ENCODE peak calls at places on chromosomes 7 and 10, in four cellular contexts. H, D, P and V are unnamed samples.

GRCh38 chr7:40009301-40009700 is 59.2 kb downstream of the CDK13 start:
- DNase-seq in H (no peak), D (no peak), P (no peak), V (no peak)

GRCh38 chr7:113087278-113087998 is 811 bp upstream of the GPR85 start:
- DNase-seq in H (no peak), D (no peak), P (no peak), V (no peak)

GRCh38 chr7:126996659-126997058 is 256.1 kb downstream of the GRM8 start:
- DNase-seq in H (no peak), D (no peak), P (no peak), V (no peak)

GRCh38 chr7:143381427-143382125 is 431 bp downstream of the ZYX start:
- DNase-seq in H (peak), D (peak), P (peak), V (peak)

GRCh38 chr7:84291756-84292155 is 97.2 kb upstream of the SEMA3A start:
- DNase-seq in H (no peak), D (no peak), P (no peak), V (no peak)

GRCh38 chr7:112001089-112001826 is 204.9 kb downstream of the DOCK4 start:
- DNase-seq in H (no peak), D (no peak), P (no peak), V (no peak)

GRCh38 chr10:44334621-44335184 is 50.2 kb downstream of the CXCL12 start:
- DNase-seq in H (no peak), D (no peak), P (no peak), V (peak)

GRCh38 chr10:67438605-67439258 is 257.3 kb downstream of the CTNNA3 start:
- DNase-seq in H (no peak), D (peak), P (no peak), V (no peak)

GRCh38 chr7:148912758-148913541 is 28.9 kb upstream of the EZH2 start:
- DNase-seq in H (no peak), D (no peak), P (no peak), V (no peak)

GRCh38 chr10:28418069-28418468 is 114.8 kb upstream of the WAC start:
- DNase-seq in H (no peak), D (no peak), P (no peak), V (no peak)

GRCh38 chr7:77940647-77941046 is 142.1 kb downstream of the PHTF2 start:
- DNase-seq in H (no peak), D (no peak), P (peak), V (no peak)

GRCh38 chr7:103373866-103374643 is 26.6 kb downstream of the PSMC2 start:
- DNase-seq in H (no peak), D (no peak), P (no peak), V (no peak)

GRCh38 chr7:102985176-102985783 is 72.5 kb downstream of the LRRC17 start:
- DNase-seq in H (no peak), D (no peak), P (no peak), V (no peak)

GRCh38 chr10:45495438-45496152 is 121.6 kb downstream of the ALOX5 start:
- DNase-seq in H (no peak), D (no peak), P (no peak), V (no peak)

GRCh38 chr7:66015440-66016130 is 33.6 kb upstream of the GUSB start:
- DNase-seq in H (no peak), D (no peak), P (no peak), V (no peak)

GRCh38 chr10:32459072-32459703 is 13.2 kb downstream of the CCDC7 start:
- DNase-seq in H (no peak), D (no peak), P (no peak), V (no peak)

GRCh38 chr10:17144757-17145156 is 15.1 kb upstream of the CUBN start:
- DNase-seq in H (no peak), D (no peak), P (no peak), V (no peak)

GRCh38 chr10:119401671-119402395 is 140.7 kb downstream of the RGS10 start:
- DNase-seq in H (no peak), D (peak), P (no peak), V (no peak)

GRCh38 chr10:110544958-110545537 is 22.4 kb upstream of the SMC3 start:
- DNase-seq in H (no peak), D (no peak), P (no peak), V (no peak)

GRCh38 chr10:113961261-113961938 is 82.3 kb upstream of the ADRB1 start:
- DNase-seq in H (no peak), D (no peak), P (no peak), V (no peak)

GRCh38 chr7:51785171-51785570 is 468.6 kb upstream of the COBL start:
- DNase-seq in H (no peak), D (no peak), P (no peak), V (no peak)

GRCh38 chr7:46220066-46220630 is 299.1 kb upstream of the IGFBP3 start:
- DNase-seq in H (no peak), D (no peak), P (no peak), V (no peak)

GRCh38 chr10:80945267-80945880 is 407.7 kb downstream of the SH2D4B start:
- DNase-seq in H (peak), D (no peak), P (no peak), V (no peak)

GRCh38 chr10:113610636-113611601 is 52.9 kb downstream of the NRAP start:
- DNase-seq in H (peak), D (no peak), P (no peak), V (no peak)

GRCh38 chr7:142459557-142459963 is 201.7 kb upstream of the PRSS58 start:
- DNase-seq in H (peak), D (no peak), P (peak), V (peak)

GRCh38 chr7:77479536-77480088 is 57.5 kb upstream of the PTPN12 start:
- DNase-seq in H (no peak), D (no peak), P (no peak), V (no peak)

DNA sequence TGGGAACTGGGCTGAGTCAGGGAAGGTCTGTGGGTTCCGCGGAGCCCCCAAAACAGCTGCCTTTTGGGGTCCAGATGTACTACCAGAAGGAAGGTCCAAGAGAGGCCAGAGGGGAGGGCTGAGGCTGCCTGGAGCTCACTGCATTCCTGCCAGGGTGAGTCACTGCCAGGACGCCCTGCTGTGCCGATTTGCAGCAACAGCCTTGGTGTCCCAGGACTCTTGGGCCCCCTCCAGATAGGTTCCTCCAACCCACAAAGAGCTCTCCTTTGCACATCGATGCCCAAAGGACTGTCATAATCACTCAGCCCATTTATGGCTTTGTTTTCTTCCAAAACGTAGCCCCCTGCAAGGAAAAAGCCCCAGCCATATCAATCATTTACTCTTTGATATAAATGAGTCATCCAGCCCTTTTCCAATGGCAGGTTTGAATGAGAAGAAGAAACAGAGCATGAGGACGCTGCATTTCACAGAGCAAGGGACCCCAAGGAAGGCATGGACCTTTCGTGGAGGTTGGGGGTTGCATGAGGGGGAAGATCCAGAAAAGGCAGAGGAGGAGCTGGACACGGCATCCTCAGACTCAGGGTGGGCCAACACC is 32.2 kb upstream of the COL13A1 start:
- DNase-seq in H (peak), D (peak), P (no peak), V (peak)
- TF ChIP-seq CTCF in H (no peak), D (no peak), P (no peak), V (no peak)

DNA sequence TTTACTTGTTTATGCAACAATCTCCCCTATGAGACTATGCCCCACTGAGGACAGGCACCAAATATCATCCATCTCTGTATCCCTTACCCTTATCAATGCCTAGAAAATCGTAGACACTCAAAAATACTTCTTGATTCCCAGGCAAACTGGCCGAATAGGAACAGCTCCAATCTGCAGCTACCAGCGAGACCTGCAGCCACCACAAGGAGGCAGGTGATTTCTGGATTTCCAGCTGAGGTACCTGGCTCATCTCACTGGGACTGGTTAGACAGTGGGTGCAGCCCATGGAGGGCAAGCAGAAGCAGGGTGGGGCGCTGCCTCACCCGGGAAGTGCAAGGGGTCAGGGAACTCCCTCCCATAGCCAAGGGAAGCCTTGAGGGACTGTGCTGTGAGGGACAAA is 10.8 kb upstream of the PPP1R3C start:
- DNase-seq in H (peak), D (no peak), P (no peak), V (no peak)
- TF ChIP-seq CTCF in H (peak), D (peak), P (peak), V (peak)

GRCh38 chr10:74763934-74764591 is 62.3 kb upstream of the KAT6B start:
- DNase-seq in H (no peak), D (no peak), P (no peak), V (no peak)

GRCh38 chr10:74754397-74754796 is 72.0 kb upstream of the KAT6B start:
- DNase-seq in H (peak), D (no peak), P (no peak), V (no peak)

GRCh38 chr10:74755273-74755672 is 71.1 kb upstream of the KAT6B start:
- DNase-seq in H (peak), D (no peak), P (no peak), V (no peak)

GRCh38 chr10:74765465-74765864 is 60.9 kb upstream of the KAT6B start:
- DNase-seq in H (no peak), D (no peak), P (no peak), V (no peak)

DNA sequence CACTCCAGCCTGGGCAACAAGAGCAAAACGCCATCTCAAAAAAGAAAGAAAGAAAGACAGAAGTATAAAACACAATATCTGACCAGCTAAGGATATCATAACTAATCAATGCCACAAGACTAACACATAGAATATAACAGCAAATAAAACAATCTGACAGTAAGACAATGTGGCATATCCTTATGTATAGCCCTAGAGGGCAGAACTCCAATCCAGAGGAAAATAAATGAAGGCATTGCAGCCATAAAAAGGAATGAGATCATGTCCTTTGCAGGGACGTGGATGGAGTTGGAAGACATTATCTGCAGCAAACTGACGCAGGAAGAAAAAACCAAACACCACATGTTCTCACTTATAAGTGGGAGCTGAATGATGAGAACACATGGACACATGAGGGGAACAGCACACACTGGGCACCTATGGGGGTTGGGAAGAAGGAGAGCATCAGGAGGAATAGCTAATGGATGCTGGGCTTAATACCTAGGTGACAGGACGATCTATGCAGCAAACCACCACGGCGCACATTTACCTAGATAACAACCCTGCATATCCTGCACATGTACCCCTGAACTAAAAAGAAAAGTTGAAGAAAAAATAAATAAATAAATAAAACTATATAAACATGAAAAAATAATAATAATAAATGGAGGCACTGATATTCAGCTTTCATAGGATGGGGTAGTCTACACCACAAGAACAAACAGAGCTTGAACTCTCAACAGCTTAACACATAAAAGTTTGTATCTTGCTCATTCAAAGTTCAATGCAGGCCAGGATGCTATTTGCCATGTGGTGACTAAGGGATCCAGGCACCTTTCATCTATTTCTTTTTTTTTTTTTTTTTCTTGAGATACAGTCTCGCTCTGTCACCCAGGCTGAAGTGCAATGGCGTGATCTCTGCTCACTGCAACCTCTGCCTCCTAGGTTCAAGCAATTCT is 66.1 kb upstream of the KAT6B start:
- DNase-seq in H (no peak), D (no peak), P (no peak), V (no peak)
- TF ChIP-seq CTCF in H (no peak), D (no peak), P (no peak), V (no peak)

GRCh38 chr10:48505394-48506112 is 99.3 kb downstream of the ARHGAP22 start:
- DNase-seq in H (peak), D (peak), P (no peak), V (peak)
- TF ChIP-seq CTCF in H (peak), D (no peak), P (no peak), V (peak)

DNA sequence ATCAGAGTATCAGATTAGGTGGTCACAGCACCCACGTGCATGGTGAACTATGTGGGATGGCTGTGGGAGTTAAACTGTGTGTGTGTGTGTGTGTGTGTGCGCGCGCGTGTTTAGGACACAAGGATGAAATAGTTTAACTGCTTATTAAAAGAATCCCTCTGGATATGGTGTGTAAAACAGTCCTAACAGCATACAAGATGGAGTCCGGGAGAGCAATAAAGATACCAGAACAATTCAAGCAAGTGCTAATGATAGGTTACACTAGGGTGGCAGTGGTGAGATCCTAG is 202.2 kb downstream of the IPMK start:
- DNase-seq in H (no peak), D (no peak), P (no peak), V (no peak)
- TF ChIP-seq CTCF in H (no peak), D (no peak), P (no peak), V (no peak)

DNA sequence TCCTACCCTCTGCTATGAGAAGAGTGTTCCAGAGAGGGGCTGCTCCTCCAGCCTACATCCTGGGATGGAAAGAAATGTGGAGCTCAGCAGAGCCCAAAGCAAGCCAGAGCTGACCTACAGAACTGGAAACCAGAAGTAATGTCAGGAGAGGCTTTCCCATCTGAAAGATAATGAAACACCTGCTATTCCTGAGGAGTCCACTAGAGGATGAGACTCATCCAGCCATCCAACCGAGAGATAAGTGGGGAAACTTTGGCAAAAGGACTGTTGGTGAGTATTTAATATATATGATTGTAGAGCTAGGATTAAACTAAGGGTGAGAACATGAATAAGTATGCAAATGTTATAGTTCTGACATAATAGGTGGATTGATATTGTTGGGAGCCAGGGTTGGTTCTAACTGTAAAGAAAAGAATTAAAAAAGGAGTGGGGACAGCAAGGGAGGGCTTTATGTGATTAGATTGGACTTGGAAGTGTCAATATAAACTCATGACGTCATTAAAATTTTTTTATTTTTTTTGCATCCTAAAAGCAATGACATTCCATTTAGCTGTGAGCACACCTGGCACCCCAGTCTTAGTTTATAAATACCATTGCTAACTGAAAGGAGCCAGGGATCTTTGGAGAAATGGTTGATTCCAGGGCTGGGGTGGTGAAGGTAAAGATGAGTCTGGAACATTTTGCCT is 312.8 kb upstream of the NFE2L3 start:
- DNase-seq in H (no peak), D (no peak), P (no peak), V (no peak)
- TF ChIP-seq CTCF in H (peak), D (peak), P (peak), V (peak)

DNA sequence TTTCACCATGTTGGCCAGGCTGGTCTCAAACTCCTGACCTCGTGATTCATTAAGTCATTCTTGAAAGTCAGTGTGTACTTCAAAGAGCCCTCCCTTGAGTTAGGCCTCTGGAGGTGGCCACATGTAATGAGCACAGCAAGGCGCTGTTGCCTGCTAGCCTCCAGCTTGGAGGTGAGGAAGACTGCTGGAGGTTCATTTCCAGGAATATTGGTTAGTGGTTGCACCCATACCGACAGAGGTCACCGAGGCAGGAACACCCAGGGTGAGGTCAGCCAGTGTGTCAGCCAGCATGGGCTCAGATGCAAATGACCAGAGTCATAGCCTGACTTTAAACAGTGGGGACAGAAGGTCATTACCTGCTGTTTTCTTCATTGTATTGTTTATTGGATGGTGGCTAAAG is 84.9 kb downstream of the PLPP4 start:
- DNase-seq in H (no peak), D (no peak), P (no peak), V (no peak)
- TF ChIP-seq CTCF in H (no peak), D (no peak), P (no peak), V (no peak)

DNA sequence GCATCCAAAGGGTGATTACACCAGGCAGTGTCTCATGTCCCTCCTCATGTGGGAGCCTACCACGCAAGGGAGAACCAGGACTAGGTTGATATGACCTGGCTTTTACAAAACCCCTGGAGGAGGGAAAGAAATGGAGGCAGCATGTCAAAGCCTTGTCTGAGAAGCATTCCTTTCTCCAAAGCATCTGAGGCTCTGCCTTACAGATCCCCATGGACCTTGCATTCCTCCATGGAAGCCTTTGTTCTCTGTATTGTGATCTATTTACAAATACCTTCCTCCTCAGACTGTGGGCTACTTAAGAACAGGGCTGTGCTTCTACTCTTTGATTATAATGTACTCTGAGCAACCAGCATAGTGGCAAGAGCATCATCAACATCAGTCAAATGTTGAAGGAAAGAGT is 197.0 kb downstream of the PLXNA4 start:
- DNase-seq in H (no peak), D (no peak), P (no peak), V (no peak)
- TF ChIP-seq CTCF in H (no peak), D (no peak), P (no peak), V (no peak)